ENCODE peak calls at places on chromosomes 12 and 14, in seven cellular contexts. T, A, U, Q, X, M and J are unnamed samples.

GRCh38 chr14:79842270-79842669 is 369.0 kb downstream of the DIO2 start:
- DNase-seq in T (peak; percentile 16), A (no peak), U (peak; percentile 58), Q (peak; percentile 89), X (peak; percentile 92), M (no peak), J (no peak)

GRCh38 chr14:21405097-21405496 is 21.3 kb upstream of the SUPT16H start:
- DNase-seq in T (peak; percentile 5), A (no peak), U (peak; percentile 47), Q (no peak), X (no peak), M (no peak), J (no peak)

GRCh38 chr12:59040043-59040442 is 119.7 kb upstream of the LRIG3 start:
- DNase-seq in T (peak; percentile 28), A (no peak), U (peak; percentile 29), Q (peak; percentile 10), X (peak; percentile 19), M (no peak), J (no peak)

GRCh38 chr14:25041484-25041883 is 8.5 kb downstream of the STXBP6 start:
- DNase-seq in T (no peak), A (no peak), U (no peak), Q (peak; percentile 8), X (no peak), M (no peak), J (no peak)

GRCh38 chr12:102423447-102423846 is 56.9 kb downstream of the IGF1 start:
- DNase-seq in T (no peak), A (no peak), U (peak; percentile 41), Q (peak; percentile 40), X (peak; percentile 67), M (no peak), J (no peak)

GRCh38 chr14:20278414-20278813 is 27.3 kb downstream of the TTC5 start:
- DNase-seq in T (peak; percentile 35), A (no peak), U (no peak), Q (no peak), X (peak; percentile 23), M (no peak), J (peak; percentile 83)

GRCh38 chr14:101593411-101594181 is 32.3 kb downstream of the DIO3 start:
- DNase-seq in T (no peak), A (no peak), U (no peak), Q (no peak), X (no peak), M (no peak), J (peak; percentile 33)

GRCh38 chr12:30908389-30909087 is 18.0 kb upstream of the TSPAN11 start:
- DNase-seq in T (no peak), A (no peak), U (peak; percentile 86), Q (peak; percentile 79), X (peak; percentile 45), M (no peak), J (no peak)

GRCh38 chr12:43806737-43807072 is 588 bp upstream of the TWF1 start:
- DNase-seq in T (no peak), A (peak; percentile 29), U (no peak), Q (peak; percentile 2), X (no peak), M (no peak), J (no peak)

GRCh38 chr14:50232276-50232642 is 881 bp upstream of the SOS2 start:
- DNase-seq in T (no peak), A (no peak), U (no peak), Q (no peak), X (no peak), M (no peak), J (no peak)
- H2AFZ ChIP-seq in T (peak overlapping the region; percentile 100), A (peak overlapping the region; percentile 98), U (peak overlapping the region; percentile 88), Q (peak overlapping the region; percentile 97), X (peak overlapping the region; percentile 99), M (peak overlapping the region; percentile 99), J (peak overlapping the region; percentile 92)

DNA sequence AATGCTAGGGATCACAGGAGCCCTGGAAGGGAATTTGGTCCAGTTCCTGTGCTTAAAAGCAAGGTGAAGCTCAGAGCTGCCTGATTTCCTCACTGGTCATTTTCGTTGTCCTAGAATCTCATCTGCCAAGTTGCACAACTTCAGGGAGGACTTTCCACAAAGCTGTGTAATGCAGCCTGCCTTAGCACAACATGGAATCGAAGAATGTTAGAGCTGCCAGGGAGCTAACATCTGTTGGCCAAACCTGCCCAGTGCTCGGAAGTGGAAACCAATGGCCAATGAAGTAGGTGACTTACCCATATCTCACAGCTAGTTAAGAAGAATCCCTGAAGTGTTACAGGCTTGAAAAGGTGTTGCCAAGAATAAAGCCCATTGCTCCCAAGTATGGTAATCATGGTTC is 79.9 kb upstream of the SSTR1 start:
- DNase-seq in T (no peak), A (peak; percentile 72), U (peak; percentile 65), Q (no peak), X (peak; percentile 47), M (no peak), J (no peak)
- H3K4me3 ChIP-seq in T (no peak overlapping the region), A (peak overlapping the region; percentile 51), U (no peak overlapping the region), Q (no peak overlapping the region), X (no peak overlapping the region), M (no peak overlapping the region), J (no peak overlapping the region)

DNA sequence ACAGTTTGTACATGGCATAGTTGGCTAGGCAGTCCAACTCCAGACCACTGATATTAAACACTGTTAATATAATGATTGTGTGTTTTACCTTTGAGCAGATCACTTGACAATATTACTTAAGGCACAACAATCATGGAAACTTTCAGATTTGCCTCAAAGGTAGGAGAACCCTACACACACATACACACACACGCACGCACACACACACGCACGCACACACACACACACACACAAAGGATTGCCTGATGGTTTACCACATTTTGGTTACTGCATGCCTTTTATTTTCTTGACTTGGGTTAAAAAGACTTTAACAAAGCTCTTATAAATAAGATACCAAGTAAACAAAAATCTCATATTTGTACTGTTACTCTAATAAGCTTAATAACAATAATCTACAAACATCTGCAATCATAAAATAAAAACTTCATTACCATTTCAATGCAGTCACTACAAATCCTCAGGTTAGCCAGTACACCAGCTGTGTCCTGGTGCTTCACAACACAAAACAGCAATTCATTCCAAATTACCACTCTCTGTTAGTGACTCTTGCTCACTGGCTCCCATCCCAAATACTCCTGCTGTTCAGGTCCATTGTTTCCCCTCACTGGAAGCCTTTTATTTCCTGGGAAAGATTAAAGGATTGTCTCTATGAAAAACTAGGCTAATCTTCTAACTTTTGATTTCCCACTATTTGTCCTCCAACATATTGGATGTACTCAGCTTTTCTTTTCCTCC is 175.2 kb upstream of the ATP2B1 start:
- DNase-seq in T (peak; percentile 31), A (no peak), U (peak; percentile 49), Q (peak; percentile 54), X (peak; percentile 48), M (no peak), J (no peak)
- H2AFZ ChIP-seq in T (no peak overlapping the region), A (no peak overlapping the region), U (no peak overlapping the region), Q (no peak overlapping the region), X (no peak overlapping the region), M (no peak overlapping the region), J (no peak overlapping the region)

DNA sequence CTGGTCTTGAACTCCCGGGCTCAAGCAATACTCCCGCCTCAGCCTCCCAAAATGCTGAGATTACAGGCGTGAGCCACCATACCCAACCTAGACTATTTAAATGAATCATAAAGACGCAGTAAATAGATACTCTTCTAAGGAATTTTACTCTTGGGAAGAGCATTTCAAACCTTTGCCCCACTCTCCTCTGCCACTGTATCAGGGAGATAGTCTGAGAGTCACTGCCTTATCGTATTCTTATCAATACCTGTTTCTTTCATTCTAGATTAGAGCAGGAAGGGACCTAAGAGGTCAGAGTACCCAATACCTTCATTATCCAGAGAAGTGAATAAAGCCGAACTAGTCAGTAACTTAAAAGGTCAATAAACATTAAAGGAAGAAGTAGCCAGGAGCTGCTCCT is 15.8 kb downstream of the GXYLT1 start:
- DNase-seq in T (no peak), A (no peak), U (no peak), Q (no peak), X (no peak), M (no peak), J (no peak)
- H3K4me3 ChIP-seq in T (no peak overlapping the region), A (no peak overlapping the region), U (no peak overlapping the region), Q (no peak overlapping the region), X (no peak overlapping the region), M (no peak overlapping the region), J (no peak overlapping the region)

DNA sequence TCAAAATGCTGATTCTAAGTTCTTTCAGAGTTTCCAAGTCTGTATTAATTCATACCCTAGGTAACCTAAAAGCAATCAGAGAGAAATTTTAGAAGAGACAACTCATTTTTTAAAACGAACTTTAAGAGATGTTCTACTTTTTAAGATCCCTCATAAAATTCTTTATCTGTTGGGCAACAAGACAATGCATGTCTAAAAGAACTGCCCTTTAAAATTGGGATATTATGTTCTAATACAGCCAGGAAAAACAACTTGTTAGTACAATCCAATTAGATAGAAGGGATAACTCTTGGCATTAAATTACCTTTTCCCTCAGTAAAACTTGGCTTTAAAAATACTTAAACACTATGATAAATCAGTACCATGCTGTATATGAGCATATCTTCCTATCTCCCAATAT is 15.6 kb downstream of the DICER1 start:
- DNase-seq in T (no peak), A (no peak), U (no peak), Q (no peak), X (no peak), M (no peak), J (no peak)
- H2AFZ ChIP-seq in T (no peak overlapping the region), A (no peak overlapping the region), U (no peak overlapping the region), Q (no peak overlapping the region), X (no peak overlapping the region), M (no peak overlapping the region), J (no peak overlapping the region)